ENCODE peak calls at places on chromosomes 4 and X, in six cellular contexts. D is Right ventricle myocardium inferior, H is HT1080, C is CD14-positive monocyte, J is dermis microvascular lymphatic vessel endothelial cell, E is renal cortical epithelial cell. Z is an unnamed sample.

GRCh38 chrX:16559206-16559619 is 90.7 kb upstream of the S100G start:
- DNase-seq in D (no peak), J (no peak), E (no peak), H (no peak), C (no peak), Z (no peak)

GRCh38 chr4:139872274-139872673 is 206.7 kb downstream of the MGST2 start:
- DNase-seq in C (peak), J (peak), D (no peak), H (peak), E (peak), Z (peak)

GRCh38 chr4:110826656-110827055 is 203.8 kb upstream of the PITX2 start:
- DNase-seq in J (no peak), D (no peak), H (no peak), E (no peak), C (no peak), Z (peak)

GRCh38 chr4:74410741-74411140 is 34.2 kb upstream of the AREG start:
- DNase-seq in J (no peak), C (no peak), E (no peak), H (no peak), D (no peak), Z (no peak)

GRCh38 chr4:176077561-176077960 is 11.9 kb downstream of the WDR17 start:
- DNase-seq in J (no peak), H (no peak), C (no peak), D (no peak), E (no peak), Z (no peak)

GRCh38 chr4:10552591-10553280 is 95.5 kb upstream of the ZNF518B start:
- DNase-seq in H (no peak), J (peak), C (no peak), E (no peak), D (no peak), Z (no peak)

GRCh38 chrX:23554304-23554703 is 113.0 kb upstream of the PRDX4 start:
- DNase-seq in D (no peak), E (peak), J (peak), H (peak), C (no peak), Z (peak)

GRCh38 chrX:16319929-16320328 is 152.6 kb downstream of the MAGEB17 start:
- DNase-seq in D (no peak), J (no peak), C (no peak), E (peak), H (peak), Z (no peak)

GRCh38 chr4:182023469-182023868 is 219.7 kb upstream of the TENM3 start:
- DNase-seq in J (no peak), H (no peak), C (no peak), E (no peak), D (no peak), Z (no peak)

GRCh38 chrX:110001702-110002299 is 1.1 kb upstream of the TMEM164 start:
- DNase-seq in J (no peak), E (no peak), C (no peak), H (no peak), D (no peak), Z (no peak)

GRCh38 chr4:2159931-2160330 is 82.0 kb downstream of the HAUS3 start:
- DNase-seq in J (no peak), E (no peak), C (no peak), D (no peak), H (no peak), Z (no peak)

GRCh38 chr4:88609387-88609786 is 17.1 kb downstream of the HERC3 start:
- DNase-seq in H (peak), E (no peak), C (no peak), J (peak), D (no peak), Z (peak)

GRCh38 chrX:150197388-150197787 is 165.7 kb upstream of the MAMLD1 start:
- DNase-seq in E (no peak), C (no peak), D (no peak), J (no peak), H (no peak), Z (no peak)

GRCh38 chr4:20878806-20879205 is 178.5 kb downstream of the PACRGL start:
- DNase-seq in D (no peak), E (no peak), J (no peak), C (no peak), H (peak), Z (no peak)

GRCh38 chr4:186067757-186068385 is 1.1 kb upstream of the TLR3 start:
- DNase-seq in E (peak), H (peak), D (no peak), C (no peak), J (peak), Z (peak)

GRCh38 chrX:39895228-39896110 is 202.3 kb downstream of the BCOR start:
- DNase-seq in E (no peak), J (no peak), C (no peak), H (peak), D (no peak), Z (no peak)

GRCh38 chr4:140136509-140136908 is 17.5 kb downstream of the MAML3 start:
- DNase-seq in J (no peak), E (peak), H (peak), D (no peak), C (peak), Z (peak)

GRCh38 chr4:110124721-110125120 is 73.7 kb downstream of the ELOVL6 start:
- DNase-seq in E (no peak), J (no peak), C (no peak), H (no peak), D (no peak), Z (no peak)

GRCh38 chrX:124829930-124830329 is 483.6 kb downstream of the SH2D1A start:
- DNase-seq in D (no peak), C (no peak), H (no peak), E (no peak), J (no peak), Z (no peak)

GRCh38 chrX:71604141-71604540 is 14.2 kb downstream of the CXCR3 start:
- DNase-seq in H (no peak), J (no peak), E (no peak), C (no peak), D (no peak), Z (peak)

GRCh38 chr4:85828295-85828910 is 353.5 kb downstream of the ARHGAP24 start:
- DNase-seq in J (peak), E (peak), C (no peak), H (peak), D (no peak), Z (no peak)

GRCh38 chrX:122596998-122597397 is 587.1 kb upstream of the GRIA3 start:
- DNase-seq in D (no peak), H (no peak), E (no peak), C (no peak), J (no peak), Z (no peak)

GRCh38 chr4:6232836-6233785 is 32.8 kb upstream of the JAKMIP1 start:
- DNase-seq in D (no peak), E (no peak), C (no peak), H (no peak), J (no peak), Z (no peak)

GRCh38 chr4:40918330-40918729 is 168.6 kb downstream of the NSUN7 start:
- DNase-seq in D (no peak), H (no peak), C (no peak), J (peak), E (peak), Z (peak)

GRCh38 chr4:46886711-46887110 is 22.3 kb downstream of the COX7B2 start:
- DNase-seq in E (peak), C (no peak), H (peak), J (peak), D (no peak), Z (peak)

GRCh38 chr4:72857787-72858186 is 211.7 kb downstream of the COX18 start:
- DNase-seq in J (no peak), D (no peak), E (no peak), C (no peak), H (no peak), Z (no peak)

GRCh38 chrX:48786825-48787538 is 592 bp downstream of the GATA1 start:
- DNase-seq in H (no peak), C (no peak), D (no peak), J (no peak), E (no peak), Z (no peak)

GRCh38 chr4:1246901-1247810 is 1.8 kb downstream of the CTBP1 start:
- DNase-seq in E (no peak), H (no peak), J (peak), C (peak), D (peak), Z (no peak)

GRCh38 chr4:188197566-188197965 is 58.3 kb downstream of the TRIML1 start:
- DNase-seq in H (no peak), E (no peak), C (no peak), J (no peak), D (no peak), Z (no peak)

GRCh38 chr4:94413085-94413685 is 38.6 kb upstream of the PDLIM5 start:
- DNase-seq in H (no peak), C (no peak), D (no peak), E (no peak), J (peak), Z (peak)

GRCh38 chr4:6926681-6927478 is 17.3 kb downstream of the TBC1D14 start:
- DNase-seq in D (peak), J (no peak), C (no peak), H (no peak), E (peak), Z (no peak)

GRCh38 chrX:45508459-45508858 is 307.8 kb upstream of the DIPK2B start:
- DNase-seq in D (no peak), E (no peak), C (no peak), H (peak), J (peak), Z (peak)

GRCh38 chr4:106421441-106422296 is 53.1 kb upstream of the GIMD1 start:
- DNase-seq in J (no peak), D (no peak), H (no peak), C (no peak), E (peak), Z (no peak)

GRCh38 chrX:153245288-153245731 is 66.2 kb downstream of the MAGEA1 start:
- DNase-seq in J (no peak), E (peak), D (no peak), C (no peak), H (peak), Z (no peak)

GRCh38 chr4:109301691-109302365 is 630 bp downstream of the COL25A1 start:
- DNase-seq in C (no peak), J (no peak), E (no peak), D (no peak), H (no peak), Z (no peak)

Z was measured in lung microvascular endothelial cell.